ENCODE peak calls at places on chromosome 2, in four cellular contexts. B is stimulated activated CD4-positive, alpha-beta T cell treated with anti-CD3 and anti-CD28 coated beads, Interleukin-1b, Interleukin-23, amount 100 ng/mL, for 4 hours; C is renal cortical epithelial cell; W is NCI-H1417. K is an unnamed sample.

GRCh38 chr2:198490748-198491147 is 686.4 kb downstream of the PLCL1 start:
- DNase-seq in C (peak), W (no peak), B (no peak), K (no peak)

GRCh38 chr2:88687384-88687783 is 4.1 kb upstream of the RPIA start:
- DNase-seq in W (no peak), C (no peak), B (no peak), K (no peak)

GRCh38 chr2:17252258-17252657 is 266.0 kb downstream of the RAD51AP2 start:
- DNase-seq in C (no peak), B (no peak), W (no peak), K (no peak)

GRCh38 chr2:200279857-200280256 is 26.6 kb upstream of the SPATS2L start:
- DNase-seq in W (no peak), C (no peak), B (no peak), K (no peak)

GRCh38 chr2:174350018-174350417 is 15.3 kb downstream of the SP9 start:
- DNase-seq in C (peak), B (no peak), W (no peak), K (no peak)

GRCh38 chr2:134366359-134366758 is 112.5 kb downstream of the MGAT5 start:
- DNase-seq in C (no peak), W (no peak), B (no peak), K (no peak)

GRCh38 chr2:64454316-64455030 is 511 bp downstream of the LGALSL start:
- DNase-seq in W (peak), B (peak), C (no peak), K (peak)

GRCh38 chr2:171956135-171956830 is 34.0 kb downstream of the HAT1 start:
- DNase-seq in C (no peak), B (no peak), W (no peak), K (no peak)

GRCh38 chr2:45715601-45716379 is 64.3 kb downstream of the PRKCE start:
- DNase-seq in C (peak), W (no peak), B (no peak), K (no peak)

GRCh38 chr2:128386066-128386465 is 67.4 kb upstream of the HS6ST1 start:
- DNase-seq in C (no peak), W (no peak), B (no peak), K (no peak)

K was measured in activated T-helper 9 cell treated with anti-CD3 and anti-CD28 coated beads, Interleukin-2, amount 50 U/mL, for 16 hours.